ENCODE peak calls at places on chromosomes 6 and 20, in five cellular contexts. A, H, L, P and D are unnamed samples.

GRCh38 chr6:12355354-12355753 is 65.2 kb downstream of the EDN1 start:
- DNase-seq in P (no peak), H (no peak), A (no peak), L (no peak), D (no peak)

GRCh38 chr20:23331951-23332350 is 18.6 kb upstream of the NXT1 start:
- DNase-seq in H (no peak), A (no peak), P (no peak), L (no peak), D (no peak)

GRCh38 chr20:24823989-24824693 is 124.9 kb upstream of the CST7 start:
- DNase-seq in P (no peak), L (no peak), A (no peak), H (no peak), D (no peak)

GRCh38 chr6:5942591-5942990 is 64.1 kb downstream of the NRN1 start:
- DNase-seq in P (no peak), A (no peak), L (no peak), H (no peak), D (no peak)

GRCh38 chr20:46088409-46089075 is 1.2 kb downstream of the NCOA5 start:
- DNase-seq in H (no peak), A (no peak), L (no peak), P (no peak), D (peak)

GRCh38 chr6:166438211-166438861 is 55.6 kb upstream of the MPC1 start:
- DNase-seq in P (no peak), H (no peak), A (no peak), L (no peak), D (no peak)

GRCh38 chr6:40131675-40132074 is 197.4 kb upstream of the MOCS1 start:
- DNase-seq in L (no peak), H (no peak), A (no peak), P (no peak), D (no peak)

GRCh38 chr6:3584611-3585010 is 127.8 kb upstream of the SLC22A23 start:
- DNase-seq in H (no peak), P (no peak), A (no peak), L (no peak), D (no peak)

GRCh38 chr6:113530769-113531168 is 326.4 kb upstream of the MARCKS start:
- DNase-seq in L (no peak), A (no peak), H (no peak), P (no peak), D (no peak)

GRCh38 chr6:17179246-17180073 is 77.6 kb downstream of the STMND1 start:
- DNase-seq in P (no peak), H (no peak), L (no peak), A (no peak), D (no peak)

GRCh38 chr6:36197739-36198221 is 1.2 kb downstream of the BRPF3 start:
- DNase-seq in P (no peak), A (no peak), L (peak), H (no peak), D (no peak)

GRCh38 chr6:112781236-112781635 is 434.1 kb downstream of the RFPL4B start:
- DNase-seq in A (no peak), H (peak), P (no peak), L (no peak), D (no peak)

GRCh38 chr20:62501801-62502495 is 26.2 kb upstream of the GATA5 start:
- DNase-seq in H (no peak), L (no peak), A (peak), P (peak), D (peak)

GRCh38 chr6:94362061-94362864 is 942.9 kb upstream of the EPHA7 start:
- DNase-seq in A (no peak), P (no peak), H (no peak), L (no peak), D (no peak)

GRCh38 chr20:41587956-41588355 is 30.2 kb downstream of the CHD6 start:
- DNase-seq in L (no peak), A (no peak), H (no peak), P (no peak), D (no peak)

GRCh38 chr20:47857142-47857993 is 72.1 kb upstream of the SULF2 start:
- DNase-seq in L (no peak), A (peak), H (no peak), P (no peak), D (no peak)

GRCh38 chr20:34525342-34525708 is 9.1 kb downstream of the DYNLRB1 start:
- DNase-seq in P (no peak), H (no peak), A (no peak), L (no peak), D (no peak)

GRCh38 chr6:101000334-101000733 is 119.2 kb upstream of the ASCC3 start:
- DNase-seq in H (no peak), A (no peak), L (no peak), P (no peak), D (no peak)

GRCh38 chr20:4813839-4814695 is 92.4 kb downstream of the PRND start:
- DNase-seq in H (no peak), P (peak), L (no peak), A (peak), D (peak)

GRCh38 chr6:4270799-4271198 is 135.4 kb upstream of the ECI2 start:
- DNase-seq in A (no peak), P (no peak), L (no peak), H (no peak), D (no peak)

GRCh38 chr6:32224696-32225095 is 829 bp upstream of the NOTCH4 start:
- DNase-seq in P (peak), H (no peak), L (no peak), A (no peak), D (peak)

GRCh38 chr6:149852180-149852579 is 12.0 kb downstream of the LRP11 start:
- DNase-seq in L (no peak), A (no peak), P (peak), H (no peak), D (peak)

GRCh38 chr6:108118791-108119211 is 44.3 kb upstream of the OSTM1 start:
- DNase-seq in H (no peak), L (no peak), A (no peak), P (no peak), D (no peak)

GRCh38 chr6:151292974-151293373 is 53.2 kb downstream of the AKAP12 start:
- DNase-seq in P (no peak), A (no peak), H (no peak), L (no peak), D (no peak)

GRCh38 chr6:9540534-9541126 is 874.2 kb downstream of the TFAP2A start:
- DNase-seq in P (no peak), A (peak), H (no peak), L (peak), D (peak)

GRCh38 chr6:90350689-90351554 is 54.3 kb upstream of the BACH2 start:
- DNase-seq in L (no peak), P (peak), A (no peak), H (no peak), D (peak)

GRCh38 chr20:37358366-37359150 is 12.6 kb downstream of the SRC start:
- DNase-seq in L (no peak), A (no peak), H (no peak), P (no peak), D (no peak)

GRCh38 chr20:34704177-34705007 is at the start of gene TP53INP2:
- DNase-seq in L (peak), P (peak), A (peak), H (peak), D (peak)

GRCh38 chr6:164455835-164456234 is 853.6 kb downstream of the C6orf118 start:
- DNase-seq in H (no peak), L (no peak), A (no peak), P (no peak), D (no peak)

GRCh38 chr6:19337103-19337502 is 500.1 kb upstream of the ID4 start:
- DNase-seq in L (no peak), H (no peak), P (no peak), A (no peak), D (no peak)